ENCODE peak calls at places on chromosome X, in ten cellular contexts. One of them, this sample, is unnamed.

GRCh38 chrX:103063918-103064434 is at the start of gene BEX1:
- DNase-seq in brain microvascular endothelial cell: peak
- DNase-seq in HCT116: no peak
- DNase-seq in uterus: peak
- DNase-seq in H9: peak
- DNase-seq in astrocyte of the spinal cord: peak
- DNase-seq in psoas muscle: no peak
- DNase-seq in cardiac muscle cell: peak
- DNase-seq in glutamatergic neuron: peak
- DNase-seq in heart right ventricle: peak
- DNase-seq in this sample: peak

GRCh38 chrX:108186811-108187210 is 95.2 kb downstream of the ATG4A start:
- DNase-seq in glutamatergic neuron: no peak
- DNase-seq in astrocyte of the spinal cord: peak
- DNase-seq in brain microvascular endothelial cell: peak
- DNase-seq in H9: no peak
- DNase-seq in heart right ventricle: no peak
- DNase-seq in HCT116: peak
- DNase-seq in uterus: no peak
- DNase-seq in psoas muscle: no peak
- DNase-seq in cardiac muscle cell: no peak
- DNase-seq in this sample: no peak

GRCh38 chrX:54786972-54787371 is 11.1 kb downstream of the ITIH6 start:
- DNase-seq in H9: peak
- DNase-seq in glutamatergic neuron: no peak
- DNase-seq in uterus: no peak
- DNase-seq in psoas muscle: no peak
- DNase-seq in brain microvascular endothelial cell: no peak
- DNase-seq in HCT116: no peak
- DNase-seq in astrocyte of the spinal cord: no peak
- DNase-seq in cardiac muscle cell: peak
- DNase-seq in heart right ventricle: no peak
- DNase-seq in this sample: peak

GRCh38 chrX:131987252-131987651 is 35.9 kb upstream of the STK26 start:
- DNase-seq in H9: no peak
- DNase-seq in brain microvascular endothelial cell: no peak
- DNase-seq in cardiac muscle cell: no peak
- DNase-seq in uterus: no peak
- DNase-seq in glutamatergic neuron: no peak
- DNase-seq in psoas muscle: no peak
- DNase-seq in HCT116: no peak
- DNase-seq in heart right ventricle: no peak
- DNase-seq in astrocyte of the spinal cord: no peak
- DNase-seq in this sample: peak

GRCh38 chrX:148459343-148459742 is 41.1 kb upstream of the AFF2 start:
- DNase-seq in H9: no peak
- DNase-seq in HCT116: no peak
- DNase-seq in glutamatergic neuron: no peak
- DNase-seq in psoas muscle: no peak
- DNase-seq in brain microvascular endothelial cell: no peak
- DNase-seq in astrocyte of the spinal cord: no peak
- DNase-seq in heart right ventricle: no peak
- DNase-seq in cardiac muscle cell: no peak
- DNase-seq in uterus: no peak
- DNase-seq in this sample: no peak

GRCh38 chrX:119455264-119455663 is 13.0 kb upstream of the SLC25A5 start:
- DNase-seq in glutamatergic neuron: no peak
- DNase-seq in uterus: no peak
- DNase-seq in cardiac muscle cell: no peak
- DNase-seq in brain microvascular endothelial cell: no peak
- DNase-seq in H9: no peak
- DNase-seq in psoas muscle: no peak
- DNase-seq in HCT116: no peak
- DNase-seq in astrocyte of the spinal cord: no peak
- DNase-seq in heart right ventricle: no peak
- DNase-seq in this sample: no peak

GRCh38 chrX:51459125-51459524 is 37.3 kb downstream of the NUDT11 start:
- DNase-seq in cardiac muscle cell: peak
- DNase-seq in heart right ventricle: no peak
- DNase-seq in glutamatergic neuron: no peak
- DNase-seq in uterus: no peak
- DNase-seq in brain microvascular endothelial cell: peak
- DNase-seq in H9: no peak
- DNase-seq in astrocyte of the spinal cord: peak
- DNase-seq in HCT116: peak
- DNase-seq in psoas muscle: no peak
- DNase-seq in this sample: peak

GRCh38 chrX:69285881-69286545 is 120.8 kb upstream of the PJA1 start:
- DNase-seq in uterus: peak
- DNase-seq in brain microvascular endothelial cell: no peak
- DNase-seq in astrocyte of the spinal cord: peak
- DNase-seq in glutamatergic neuron: peak
- DNase-seq in psoas muscle: peak
- DNase-seq in heart right ventricle: peak
- DNase-seq in H9: no peak
- DNase-seq in cardiac muscle cell: peak
- DNase-seq in HCT116: peak
- DNase-seq in this sample: peak

GRCh38 chrX:134374910-134375309 is 85.1 kb upstream of the HPRT1 start:
- DNase-seq in H9: no peak
- DNase-seq in cardiac muscle cell: no peak
- DNase-seq in psoas muscle: no peak
- DNase-seq in glutamatergic neuron: no peak
- DNase-seq in brain microvascular endothelial cell: no peak
- DNase-seq in HCT116: no peak
- DNase-seq in uterus: no peak
- DNase-seq in heart right ventricle: no peak
- DNase-seq in astrocyte of the spinal cord: no peak
- DNase-seq in this sample: no peak

GRCh38 chrX:10165580-10166247 is 8.9 kb downstream of the CLCN4 start:
- DNase-seq in heart right ventricle: no peak
- DNase-seq in glutamatergic neuron: no peak
- DNase-seq in uterus: no peak
- DNase-seq in H9: no peak
- DNase-seq in astrocyte of the spinal cord: no peak
- DNase-seq in brain microvascular endothelial cell: no peak
- DNase-seq in HCT116: no peak
- DNase-seq in psoas muscle: no peak
- DNase-seq in cardiac muscle cell: no peak
- DNase-seq in this sample: no peak

GRCh38 chrX:72280210-72280882 is 3.3 kb upstream of the RPS4X start:
- DNase-seq in glutamatergic neuron: no peak
- DNase-seq in H9: no peak
- DNase-seq in astrocyte of the spinal cord: no peak
- DNase-seq in uterus: no peak
- DNase-seq in HCT116: no peak
- DNase-seq in cardiac muscle cell: no peak
- DNase-seq in heart right ventricle: no peak
- DNase-seq in psoas muscle: no peak
- DNase-seq in brain microvascular endothelial cell: no peak
- DNase-seq in this sample: no peak

GRCh38 chrX:100512471-100512870 is 72.3 kb upstream of the TNMD start:
- DNase-seq in H9: no peak
- DNase-seq in astrocyte of the spinal cord: peak
- DNase-seq in brain microvascular endothelial cell: no peak
- DNase-seq in uterus: no peak
- DNase-seq in cardiac muscle cell: peak
- DNase-seq in psoas muscle: no peak
- DNase-seq in HCT116: peak
- DNase-seq in heart right ventricle: no peak
- DNase-seq in glutamatergic neuron: no peak
- DNase-seq in this sample: no peak

GRCh38 chrX:118254611-118255010 is 91.3 kb upstream of the WDR44 start:
- DNase-seq in psoas muscle: no peak
- DNase-seq in uterus: peak
- DNase-seq in astrocyte of the spinal cord: peak
- DNase-seq in heart right ventricle: peak
- DNase-seq in H9: peak
- DNase-seq in glutamatergic neuron: peak
- DNase-seq in brain microvascular endothelial cell: peak
- DNase-seq in cardiac muscle cell: peak
- DNase-seq in HCT116: peak
- DNase-seq in this sample: peak

GRCh38 chrX:46260502-46260901 is 284.7 kb downstream of the ZNF674 start:
- DNase-seq in H9: no peak
- DNase-seq in uterus: no peak
- DNase-seq in astrocyte of the spinal cord: peak
- DNase-seq in cardiac muscle cell: no peak
- DNase-seq in psoas muscle: no peak
- DNase-seq in glutamatergic neuron: no peak
- DNase-seq in heart right ventricle: no peak
- DNase-seq in brain microvascular endothelial cell: no peak
- DNase-seq in HCT116: no peak
- DNase-seq in this sample: no peak

GRCh38 chrX:153969125-153969903 is 2.3 kb downstream of the HCFC1 start:
- DNase-seq in HCT116: no peak
- DNase-seq in heart right ventricle: no peak
- DNase-seq in glutamatergic neuron: no peak
- DNase-seq in uterus: no peak
- DNase-seq in brain microvascular endothelial cell: no peak
- DNase-seq in H9: no peak
- DNase-seq in astrocyte of the spinal cord: no peak
- DNase-seq in psoas muscle: no peak
- DNase-seq in cardiac muscle cell: no peak
- DNase-seq in this sample: no peak

GRCh38 chrX:63424063-63424462 is 72.9 kb upstream of the SPIN4 start:
- DNase-seq in brain microvascular endothelial cell: no peak
- DNase-seq in astrocyte of the spinal cord: no peak
- DNase-seq in glutamatergic neuron: no peak
- DNase-seq in HCT116: peak
- DNase-seq in heart right ventricle: no peak
- DNase-seq in psoas muscle: no peak
- DNase-seq in H9: no peak
- DNase-seq in uterus: no peak
- DNase-seq in cardiac muscle cell: no peak
- DNase-seq in this sample: no peak

GRCh38 chrX:18927558-18927957 is 56.4 kb downstream of the PHKA2 start:
- DNase-seq in psoas muscle: no peak
- DNase-seq in uterus: no peak
- DNase-seq in brain microvascular endothelial cell: no peak
- DNase-seq in heart right ventricle: no peak
- DNase-seq in glutamatergic neuron: no peak
- DNase-seq in astrocyte of the spinal cord: no peak
- DNase-seq in cardiac muscle cell: no peak
- DNase-seq in HCT116: no peak
- DNase-seq in H9: no peak
- DNase-seq in this sample: no peak

GRCh38 chrX:54248309-54248708 is 65.3 kb upstream of the FAM120C start:
- DNase-seq in cardiac muscle cell: peak
- DNase-seq in HCT116: peak
- DNase-seq in heart right ventricle: no peak
- DNase-seq in H9: no peak
- DNase-seq in brain microvascular endothelial cell: no peak
- DNase-seq in glutamatergic neuron: no peak
- DNase-seq in psoas muscle: no peak
- DNase-seq in uterus: no peak
- DNase-seq in astrocyte of the spinal cord: peak
- DNase-seq in this sample: no peak

GRCh38 chrX:83022020-83022419 is 486.1 kb upstream of the POU3F4 start:
- DNase-seq in HCT116: no peak
- DNase-seq in glutamatergic neuron: no peak
- DNase-seq in brain microvascular endothelial cell: no peak
- DNase-seq in H9: no peak
- DNase-seq in heart right ventricle: no peak
- DNase-seq in cardiac muscle cell: no peak
- DNase-seq in astrocyte of the spinal cord: no peak
- DNase-seq in uterus: no peak
- DNase-seq in psoas muscle: no peak
- DNase-seq in this sample: no peak

DNA sequence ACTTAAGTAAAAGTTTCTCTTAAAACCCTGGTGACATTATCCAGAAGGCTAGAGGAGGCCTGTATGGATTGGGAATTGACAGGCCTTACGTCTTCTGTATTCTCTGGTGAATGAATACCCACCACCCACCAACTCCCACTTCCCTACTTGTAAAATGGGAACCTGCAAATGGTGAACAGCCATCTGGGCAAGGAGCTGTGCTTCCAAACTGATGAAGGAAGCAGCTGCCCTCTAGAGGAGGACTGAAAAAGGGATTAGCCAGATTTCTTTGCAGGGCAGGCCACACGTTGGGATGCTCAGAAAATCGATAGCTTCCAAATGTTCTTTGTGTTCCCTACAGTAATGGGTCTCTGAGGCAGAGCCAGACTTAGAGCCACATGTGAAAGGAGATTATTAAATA is 39.3 kb upstream of the LPAR4 start:
- DNase-seq in glutamatergic neuron: peak
- DNase-seq in HCT116: no peak
- DNase-seq in heart right ventricle: no peak
- DNase-seq in brain microvascular endothelial cell: peak
- DNase-seq in astrocyte of the spinal cord: peak
- DNase-seq in H9: peak
- DNase-seq in cardiac muscle cell: peak
- DNase-seq in uterus: no peak
- DNase-seq in psoas muscle: no peak
- DNase-seq in this sample: peak
- TF ChIP-seq CTCF in glutamatergic neuron: no peak
- TF ChIP-seq CTCF in HCT116: no peak
- TF ChIP-seq CTCF in heart right ventricle: peak
- TF ChIP-seq CTCF in brain microvascular endothelial cell: peak
- TF ChIP-seq CTCF in astrocyte of the spinal cord: peak
- TF ChIP-seq CTCF in H9: peak
- TF ChIP-seq CTCF in cardiac muscle cell: peak
- TF ChIP-seq CTCF in uterus: peak
- TF ChIP-seq CTCF in psoas muscle: no peak
- TF ChIP-seq CTCF in this sample: no peak

GRCh38 chrX:67408423-67409079 is 135.3 kb upstream of the AR start:
- DNase-seq in brain microvascular endothelial cell: no peak
- DNase-seq in cardiac muscle cell: no peak
- DNase-seq in HCT116: no peak
- DNase-seq in glutamatergic neuron: no peak
- DNase-seq in astrocyte of the spinal cord: no peak
- DNase-seq in psoas muscle: no peak
- DNase-seq in uterus: no peak
- DNase-seq in heart right ventricle: no peak
- DNase-seq in H9: no peak
- DNase-seq in this sample: no peak
- TF ChIP-seq CTCF in brain microvascular endothelial cell: no peak
- TF ChIP-seq CTCF in cardiac muscle cell: no peak
- TF ChIP-seq CTCF in HCT116: no peak
- TF ChIP-seq CTCF in glutamatergic neuron: no peak
- TF ChIP-seq CTCF in astrocyte of the spinal cord: no peak
- TF ChIP-seq CTCF in psoas muscle: no peak
- TF ChIP-seq CTCF in uterus: no peak
- TF ChIP-seq CTCF in heart right ventricle: no peak
- TF ChIP-seq CTCF in H9: no peak
- TF ChIP-seq CTCF in this sample: no peak

GRCh38 chrX:95318882-95319281 is 1365.8 kb upstream of the DIAPH2 start:
- DNase-seq in uterus: no peak
- DNase-seq in psoas muscle: no peak
- DNase-seq in H9: peak
- DNase-seq in brain microvascular endothelial cell: no peak
- DNase-seq in cardiac muscle cell: peak
- DNase-seq in astrocyte of the spinal cord: no peak
- DNase-seq in glutamatergic neuron: no peak
- DNase-seq in HCT116: no peak
- DNase-seq in heart right ventricle: no peak
- DNase-seq in this sample: no peak
- TF ChIP-seq CTCF in uterus: no peak
- TF ChIP-seq CTCF in psoas muscle: no peak
- TF ChIP-seq CTCF in H9: peak
- TF ChIP-seq CTCF in brain microvascular endothelial cell: peak
- TF ChIP-seq CTCF in cardiac muscle cell: no peak
- TF ChIP-seq CTCF in astrocyte of the spinal cord: peak
- TF ChIP-seq CTCF in glutamatergic neuron: peak
- TF ChIP-seq CTCF in HCT116: no peak
- TF ChIP-seq CTCF in heart right ventricle: no peak
- TF ChIP-seq CTCF in this sample: no peak

GRCh38 chrX:49838374-49838773 is 9.3 kb downstream of the PAGE4 start:
- DNase-seq in H9: peak
- DNase-seq in glutamatergic neuron: peak
- DNase-seq in cardiac muscle cell: peak
- DNase-seq in HCT116: peak
- DNase-seq in heart right ventricle: no peak
- DNase-seq in uterus: peak
- DNase-seq in psoas muscle: no peak
- DNase-seq in brain microvascular endothelial cell: peak
- DNase-seq in astrocyte of the spinal cord: peak
- DNase-seq in this sample: peak
- TF ChIP-seq CTCF in H9: peak
- TF ChIP-seq CTCF in glutamatergic neuron: peak
- TF ChIP-seq CTCF in cardiac muscle cell: peak
- TF ChIP-seq CTCF in HCT116: peak
- TF ChIP-seq CTCF in heart right ventricle: peak
- TF ChIP-seq CTCF in uterus: peak
- TF ChIP-seq CTCF in psoas muscle: peak
- TF ChIP-seq CTCF in brain microvascular endothelial cell: peak
- TF ChIP-seq CTCF in astrocyte of the spinal cord: peak
- TF ChIP-seq CTCF in this sample: peak